ENCODE peak calls at places on chromosome 6, in four cellular contexts. One of them, this sample, is unnamed.

GRCh38 chr6:152110878-152111820 is 303.7 kb downstream of the ESR1 start:
- DNase-seq in HepG2: no peak
- DNase-seq in GM12878: no peak
- DNase-seq in K562: no peak
- DNase-seq in this sample: no peak

GRCh38 chr6:153931431-153931830 is 107.6 kb upstream of the OPRM1 start:
- DNase-seq in K562: no peak
- DNase-seq in HepG2: no peak
- DNase-seq in GM12878: no peak
- DNase-seq in this sample: no peak

GRCh38 chr6:159595173-159595572 is 97.9 kb downstream of the SOD2 start:
- DNase-seq in HepG2: no peak
- DNase-seq in K562: no peak
- DNase-seq in GM12878: no peak
- DNase-seq in this sample: no peak

GRCh38 chr6:159679091-159680077 is 13.7 kb downstream of the SOD2 start:
- DNase-seq in HepG2: no peak
- DNase-seq in K562: no peak
- DNase-seq in GM12878: no peak
- DNase-seq in this sample: no peak

GRCh38 chr6:21003780-21004541 is 469.7 kb downstream of the CDKAL1 start:
- DNase-seq in K562: no peak
- DNase-seq in HepG2: peak; percentile 99
- DNase-seq in GM12878: peak; percentile 72
- DNase-seq in this sample: no peak

GRCh38 chr6:159104931-159105330 is 60.1 kb upstream of the TAGAP start:
- DNase-seq in K562: no peak
- DNase-seq in GM12878: no peak
- DNase-seq in HepG2: no peak
- DNase-seq in this sample: no peak

GRCh38 chr6:43383021-43383667 is 13.7 kb upstream of the ZNF318 start:
- DNase-seq in K562: no peak
- DNase-seq in HepG2: no peak
- DNase-seq in GM12878: no peak
- DNase-seq in this sample: no peak

GRCh38 chr6:149060300-149060984 is 257.1 kb upstream of the TAB2 start:
- DNase-seq in K562: no peak
- DNase-seq in GM12878: peak; percentile 90
- DNase-seq in HepG2: peak; percentile 20
- DNase-seq in this sample: no peak

GRCh38 chr6:147366290-147366689 is 142.2 kb upstream of the SAMD5 start:
- DNase-seq in K562: no peak
- DNase-seq in GM12878: no peak
- DNase-seq in HepG2: peak; percentile 3
- DNase-seq in this sample: no peak

GRCh38 chr6:15453622-15454021 is 207.8 kb downstream of the JARID2 start:
- DNase-seq in K562: no peak
- DNase-seq in HepG2: no peak
- DNase-seq in GM12878: no peak
- DNase-seq in this sample: no peak

GRCh38 chr6:155093430-155093829 is 98.3 kb downstream of the TIAM2 start:
- DNase-seq in GM12878: no peak
- DNase-seq in HepG2: no peak
- DNase-seq in K562: no peak
- DNase-seq in this sample: no peak

GRCh38 chr6:24861934-24862333 is 63.2 kb upstream of the ARMH2 start:
- DNase-seq in GM12878: peak; percentile 65
- DNase-seq in K562: no peak
- DNase-seq in HepG2: no peak
- DNase-seq in this sample: no peak

GRCh38 chr6:151647871-151648639 is 154.2 kb downstream of the CCDC170 start:
- DNase-seq in HepG2: peak; percentile 56
- DNase-seq in GM12878: no peak
- DNase-seq in K562: no peak
- DNase-seq in this sample: peak; percentile 61

GRCh38 chr6:63882208-63882607 is 246.6 kb downstream of the PHF3 start:
- DNase-seq in GM12878: no peak
- DNase-seq in HepG2: peak; percentile 8
- DNase-seq in K562: no peak
- DNase-seq in this sample: no peak

GRCh38 chr6:35489995-35490791 is 6.7 kb downstream of the TEAD3 start:
- DNase-seq in GM12878: no peak
- DNase-seq in HepG2: no peak
- DNase-seq in K562: peak; percentile 89
- DNase-seq in this sample: peak; percentile 84

GRCh38 chr6:1766663-1767062 is 156.9 kb downstream of the FOXC1 start:
- DNase-seq in GM12878: no peak
- DNase-seq in K562: no peak
- DNase-seq in HepG2: no peak
- DNase-seq in this sample: no peak

GRCh38 chr6:56374841-56375369 is 127.5 kb upstream of the COL21A1 start:
- DNase-seq in K562: no peak
- DNase-seq in GM12878: no peak
- DNase-seq in HepG2: no peak
- DNase-seq in this sample: no peak

GRCh38 chr6:10460096-10460495 is 45.2 kb upstream of the TFAP2A start:
- DNase-seq in HepG2: no peak
- DNase-seq in K562: no peak
- DNase-seq in GM12878: peak; percentile 82
- DNase-seq in this sample: no peak

GRCh38 chr6:46746691-46747090 is at the start of gene ANKRD66:
- DNase-seq in K562: no peak
- DNase-seq in HepG2: no peak
- DNase-seq in GM12878: no peak
- DNase-seq in this sample: no peak

GRCh38 chr6:67766061-67766460 is 869.0 kb upstream of the ADGRB3 start:
- DNase-seq in GM12878: no peak
- DNase-seq in K562: no peak
- DNase-seq in HepG2: no peak
- DNase-seq in this sample: no peak

GRCh38 chr6:20839624-20840023 is 305.4 kb downstream of the CDKAL1 start:
- DNase-seq in HepG2: no peak
- DNase-seq in K562: no peak
- DNase-seq in GM12878: no peak
- DNase-seq in this sample: no peak

GRCh38 chr6:56514395-56514794 is 128.3 kb downstream of the DST start:
- DNase-seq in GM12878: no peak
- DNase-seq in K562: no peak
- DNase-seq in HepG2: no peak
- DNase-seq in this sample: no peak

GRCh38 chr6:139296927-139297326 is 5.1 kb upstream of the TXLNB start:
- DNase-seq in GM12878: no peak
- DNase-seq in HepG2: no peak
- DNase-seq in K562: no peak
- DNase-seq in this sample: no peak

GRCh38 chr6:71676298-71676697 is 210.1 kb upstream of the RIMS1 start:
- DNase-seq in HepG2: no peak
- DNase-seq in K562: no peak
- DNase-seq in GM12878: no peak
- DNase-seq in this sample: no peak

GRCh38 chr6:114170958-114171387 is 171.8 kb downstream of the HS3ST5 start:
- DNase-seq in K562: no peak
- DNase-seq in HepG2: peak; percentile 82
- DNase-seq in GM12878: no peak
- DNase-seq in this sample: no peak

GRCh38 chr6:125787791-125788190 is 3.0 kb upstream of the NCOA7 start:
- DNase-seq in GM12878: no peak
- DNase-seq in K562: peak; percentile 21
- DNase-seq in HepG2: no peak
- DNase-seq in this sample: no peak

GRCh38 chr6:15184441-15184861 is 61.4 kb upstream of the JARID2 start:
- DNase-seq in GM12878: peak; percentile 15
- DNase-seq in K562: no peak
- DNase-seq in HepG2: no peak
- DNase-seq in this sample: no peak

GRCh38 chr6:12385316-12385715 is 95.2 kb downstream of the EDN1 start:
- DNase-seq in HepG2: no peak
- DNase-seq in GM12878: no peak
- DNase-seq in K562: no peak
- DNase-seq in this sample: no peak

GRCh38 chr6:89432875-89433636 is at the start of gene ANKRD6:
- DNase-seq in GM12878: peak; percentile 17
- DNase-seq in HepG2: peak; percentile 20
- DNase-seq in K562: peak; percentile 91
- DNase-seq in this sample: peak; percentile 97

GRCh38 chr6:118207947-118208346 is 300.9 kb downstream of the SLC35F1 start:
- DNase-seq in GM12878: no peak
- DNase-seq in HepG2: no peak
- DNase-seq in K562: no peak
- DNase-seq in this sample: no peak

GRCh38 chr6:53441761-53442160 is 93.0 kb upstream of the ELOVL5 start:
- DNase-seq in HepG2: no peak
- DNase-seq in K562: no peak
- DNase-seq in GM12878: no peak
- DNase-seq in this sample: no peak

GRCh38 chr6:70315096-70315751 is 12.3 kb upstream of the COL9A1 start:
- DNase-seq in GM12878: no peak
- DNase-seq in K562: no peak
- DNase-seq in HepG2: no peak
- DNase-seq in this sample: no peak
- TF ChIP-seq EZH2 in GM12878: no peak
- TF ChIP-seq EZH2 in K562: no peak
- TF ChIP-seq EZH2 in HepG2: no peak
- TF ChIP-seq EZH2 in this sample: no peak

GRCh38 chr6:74318738-74319137 is 622.7 kb downstream of the CD109 start:
- DNase-seq in K562: no peak
- DNase-seq in HepG2: no peak
- DNase-seq in GM12878: no peak
- DNase-seq in this sample: no peak

GRCh38 chr6:74319292-74319691 is 623.3 kb downstream of the CD109 start:
- DNase-seq in GM12878: no peak
- DNase-seq in K562: no peak
- DNase-seq in HepG2: no peak
- DNase-seq in this sample: no peak

GRCh38 chr6:74320076-74320475 is 624.1 kb downstream of the CD109 start:
- DNase-seq in HepG2: no peak
- DNase-seq in K562: no peak
- DNase-seq in GM12878: no peak
- DNase-seq in this sample: no peak

DNA sequence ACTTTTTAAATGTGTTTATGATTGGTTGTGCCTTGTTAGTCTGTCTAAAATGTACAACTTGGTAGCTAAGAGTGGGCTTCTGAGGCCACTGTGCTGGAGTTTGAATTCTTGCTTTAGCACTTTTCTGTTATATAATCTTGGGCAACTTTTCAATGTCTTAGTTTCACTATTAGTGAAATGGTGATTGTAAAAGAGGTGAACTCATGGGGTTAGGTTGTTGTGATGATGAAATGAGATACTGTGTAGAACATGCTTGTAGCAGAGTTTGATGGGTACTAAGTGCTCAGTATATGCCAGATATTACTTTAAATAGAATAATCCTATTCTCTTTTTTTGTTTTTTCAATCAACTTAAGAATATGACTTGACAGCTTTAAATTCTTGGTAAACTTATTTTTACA is 624.7 kb downstream of the CD109 start:
- DNase-seq in HepG2: no peak
- DNase-seq in K562: no peak
- DNase-seq in GM12878: no peak
- DNase-seq in this sample: no peak
- TF ChIP-seq ATF2 in HepG2: no peak
- TF ChIP-seq ATF2 in K562: no peak
- TF ChIP-seq ATF2 in GM12878: no peak
- TF ChIP-seq ATF2 in this sample: no peak

GRCh38 chr6:37600287-37600916 is 97.3 kb downstream of the MDGA1 start:
- DNase-seq in HepG2: no peak
- DNase-seq in GM12878: no peak
- DNase-seq in K562: no peak
- DNase-seq in this sample: no peak
- TF ChIP-seq EZH2 in HepG2: no peak
- TF ChIP-seq EZH2 in GM12878: no peak
- TF ChIP-seq EZH2 in K562: no peak
- TF ChIP-seq EZH2 in this sample: no peak

GRCh38 chr6:129523814-129524213 is 186.2 kb downstream of the ARHGAP18 start:
- DNase-seq in HepG2: no peak
- DNase-seq in K562: no peak
- DNase-seq in GM12878: no peak
- DNase-seq in this sample: no peak

GRCh38 chr6:129519750-129520149 is 190.2 kb downstream of the ARHGAP18 start:
- DNase-seq in K562: no peak
- DNase-seq in HepG2: no peak
- DNase-seq in GM12878: no peak
- DNase-seq in this sample: no peak

GRCh38 chr6:129521946-129522345 is 188.0 kb downstream of the ARHGAP18 start:
- DNase-seq in K562: no peak
- DNase-seq in HepG2: no peak
- DNase-seq in GM12878: no peak
- DNase-seq in this sample: no peak

DNA sequence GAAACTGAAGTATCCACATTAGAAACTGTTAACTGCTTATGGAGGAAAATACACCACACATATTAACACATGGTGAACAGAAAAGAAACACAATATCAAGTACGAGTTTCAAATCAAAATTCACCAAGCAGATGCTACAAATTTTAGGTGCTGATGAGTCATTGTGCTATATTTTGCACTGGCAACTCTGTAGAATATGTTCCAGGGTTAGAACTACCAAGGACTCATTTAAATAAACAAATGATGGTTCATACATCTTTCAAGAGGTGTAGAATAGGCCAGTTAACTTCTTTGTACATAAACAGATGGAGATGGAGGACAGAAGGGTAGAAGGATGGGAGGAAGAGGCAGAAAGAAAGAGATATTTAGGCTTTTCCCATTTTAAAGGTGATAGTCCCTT is 184.9 kb downstream of the ARHGAP18 start:
- DNase-seq in GM12878: no peak
- DNase-seq in K562: no peak
- DNase-seq in HepG2: no peak
- DNase-seq in this sample: no peak
- TF ChIP-seq ATF2 in GM12878: no peak
- TF ChIP-seq ATF2 in K562: no peak
- TF ChIP-seq ATF2 in HepG2: no peak
- TF ChIP-seq ATF2 in this sample: no peak

This sample was measured in H1.